ENCODE peak calls at places on chromosomes 13 and 19, in seven cellular contexts. U is transverse colon, N is OCI-LY7, L is tibial nerve, V is kidney epithelial cell, S is GM23338, P is heart right ventricle. K is an unnamed sample.
A peak's percentile ranks its signal among the peaks of the same experiment; 100 is the strongest.

GRCh38 chr19:2260341-2260751 is 4.1 kb upstream of the JSRP1 start:
- DNase-seq in U (peak; percentile 46), L (no peak), S (no peak), N (peak; percentile 47), V (no peak), P (no peak), K (no peak)

GRCh38 chr13:24203726-24204295 is 43.3 kb downstream of the SPATA13 start:
- DNase-seq in P (no peak), V (no peak), N (peak; percentile 73), L (no peak), U (no peak), S (no peak), K (no peak)

GRCh38 chr19:28299649-28300048 is 913.3 kb downstream of the UQCRFS1 start:
- DNase-seq in L (no peak), V (no peak), N (no peak), U (no peak), P (no peak), S (no peak), K (no peak)

GRCh38 chr19:39038098-39038497 is 5.7 kb upstream of the FBXO27 start:
- DNase-seq in N (no peak), S (peak; percentile 89), V (no peak), P (no peak), L (no peak), U (peak; percentile 9), K (peak; percentile 32)

GRCh38 chr19:39370735-39371134 is 20.2 kb downstream of the PAF1 start:
- DNase-seq in L (no peak), S (no peak), V (no peak), P (no peak), N (no peak), U (no peak), K (no peak)

GRCh38 chr19:31280266-31281006 is 68.8 kb downstream of the TSHZ3 start:
- DNase-seq in S (no peak), P (no peak), U (no peak), N (no peak), L (no peak), V (no peak), K (no peak)

GRCh38 chr13:78601886-78602560 is 1.3 kb downstream of the POU4F1 start:
- DNase-seq in U (no peak), S (no peak), L (no peak), V (no peak), N (no peak), P (no peak), K (no peak)

GRCh38 chr13:72061613-72062012 is 194.6 kb upstream of the DACH1 start:
- DNase-seq in P (no peak), U (no peak), L (no peak), N (no peak), S (no peak), V (no peak), K (no peak)

GRCh38 chr19:46963093-46963734 is 56.4 kb upstream of the NPAS1 start:
- DNase-seq in S (no peak), U (no peak), L (no peak), V (no peak), P (no peak), N (no peak), K (no peak)

GRCh38 chr13:88623150-88623549 is 952.0 kb downstream of the SLITRK5 start:
- DNase-seq in L (no peak), P (no peak), S (no peak), N (no peak), V (no peak), U (no peak), K (no peak)

GRCh38 chr13:40235160-40235796 is 431.2 kb downstream of the FOXO1 start:
- DNase-seq in U (no peak), P (no peak), S (no peak), L (no peak), V (no peak), N (no peak), K (no peak)

GRCh38 chr19:31470229-31470939 is 121.1 kb upstream of the TSHZ3 start:
- DNase-seq in V (no peak), S (no peak), P (no peak), L (no peak), N (no peak), U (no peak), K (no peak)

GRCh38 chr19:12194827-12195500 is 32.1 kb downstream of the ZNF136 start:
- DNase-seq in P (peak; percentile 84), N (no peak), U (peak; percentile 79), S (peak; percentile 95), L (peak; percentile 44), V (peak; percentile 25), K (peak; percentile 92)

GRCh38 chr13:111031531-111031961 is 83.6 kb upstream of the ARHGEF7 start:
- DNase-seq in S (no peak), U (peak; percentile 17), N (no peak), P (no peak), V (no peak), L (no peak), K (no peak)

GRCh38 chr19:453606-454005 is 7.2 kb downstream of the SHC2 start:
- DNase-seq in U (no peak), P (no peak), V (no peak), N (no peak), L (no peak), S (no peak), K (no peak)

GRCh38 chr19:3518231-3518630 is 12.1 kb downstream of the FZR1 start:
- DNase-seq in V (no peak), L (no peak), P (no peak), N (no peak), U (no peak), S (peak; percentile 61), K (no peak)

GRCh38 chr13:113046066-113046882 is 59.3 kb upstream of the F7 start:
- DNase-seq in S (no peak), L (no peak), V (no peak), U (no peak), P (peak; percentile 1), N (no peak), K (peak; percentile 2)

DNA sequence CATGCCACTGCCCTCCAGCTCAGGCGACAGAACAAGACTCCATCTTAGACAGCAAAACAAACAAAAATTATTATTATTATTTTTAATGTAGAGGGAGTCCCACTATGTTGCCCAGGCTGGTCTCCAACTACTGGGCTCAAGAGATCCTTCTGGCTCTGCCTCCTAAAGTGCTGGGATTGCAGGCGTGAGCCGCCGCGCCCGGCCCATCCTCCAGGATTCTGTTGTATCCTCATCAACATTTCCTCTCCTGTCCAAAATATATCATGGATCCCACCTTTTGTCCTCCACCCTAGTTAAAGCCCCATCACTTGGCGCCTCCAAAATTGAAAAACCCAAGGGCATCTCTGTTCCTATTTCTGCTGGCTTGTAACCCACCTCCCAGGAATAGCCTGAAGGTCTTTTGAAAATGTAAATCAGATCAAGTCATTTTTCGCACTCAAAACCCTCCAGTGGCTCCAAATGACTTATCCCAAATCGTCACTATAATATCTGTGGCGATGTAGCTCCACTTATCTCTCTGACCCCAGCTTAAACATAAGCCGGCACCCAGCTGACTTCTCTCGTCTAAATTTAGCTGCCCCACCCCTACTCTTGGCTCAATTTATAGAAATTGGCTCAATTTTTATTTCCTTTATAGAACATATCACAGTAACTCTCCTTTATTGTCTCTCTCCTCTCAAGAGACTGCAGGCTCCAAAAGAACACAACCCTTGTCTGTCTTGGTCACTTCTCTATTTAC is 1.1 kb downstream of the ZNF784 start:
- DNase-seq in V (no peak), S (no peak), L (no peak), N (no peak), P (no peak), U (no peak), K (no peak)
- TF ChIP-seq CTCF in V (no peak), S (no peak), L (no peak), N (no peak), P (no peak), U (no peak), K (no peak)

GRCh38 chr13:19153782-19154450 is 27.7 kb downstream of the TUBA3C start:
- DNase-seq in N (no peak), V (no peak), S (no peak), P (no peak), L (no peak), U (no peak), K (no peak)
- TF ChIP-seq CTCF in N (peak; percentile 34), V (no peak), S (no peak), P (no peak), L (no peak), U (no peak), K (no peak)

GRCh38 chr19:4638330-4638729 is 986 bp upstream of the TNFAIP8L1 start:
- DNase-seq in U (no peak), P (peak; percentile 70), S (no peak), V (no peak), L (no peak), N (no peak), K (no peak)
- TF ChIP-seq CTCF in U (no peak), P (no peak), S (no peak), V (no peak), L (no peak), N (no peak), K (no peak)

GRCh38 chr19:50794778-50795664 is 4.8 kb downstream of the ACP4 start:
- DNase-seq in U (no peak), S (peak; percentile 67), V (no peak), N (peak; percentile 55), P (no peak), L (no peak), K (no peak)
- TF ChIP-seq CTCF in U (no peak), S (peak; percentile 44), V (peak; percentile 34), N (peak; percentile 51), P (no peak), L (no peak), K (no peak)

DNA sequence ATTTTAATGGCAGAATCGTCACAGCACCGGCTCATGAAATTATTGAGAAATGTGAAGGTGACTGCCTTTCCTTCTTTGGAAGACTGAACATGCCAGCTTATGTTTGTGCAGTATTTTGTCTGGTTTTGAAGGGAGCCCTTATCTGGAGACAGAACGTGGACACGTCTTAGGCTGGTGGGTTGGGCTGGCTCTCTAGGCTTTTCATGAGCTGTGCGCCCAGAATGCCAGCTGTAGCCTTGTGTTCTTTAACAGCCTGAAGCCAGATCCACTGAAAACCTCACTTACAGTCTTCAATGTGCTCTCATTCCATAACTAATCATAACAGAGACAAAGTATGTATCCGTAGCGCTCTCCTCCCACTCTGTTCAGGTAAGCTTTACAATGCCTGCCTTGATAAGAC is 184.4 kb upstream of the HTR2A start:
- DNase-seq in U (no peak), P (no peak), S (no peak), V (no peak), L (no peak), N (no peak), K (no peak)
- TF ChIP-seq CTCF in U (no peak), P (no peak), S (no peak), V (no peak), L (no peak), N (no peak), K (no peak)